ENCODE peak calls at places on chromosomes 12 and 14, in six cellular contexts. B, F, Q, A, L and M are unnamed samples.

GRCh38 chr12:45131506-45131905 is 80.6 kb upstream of the DBX2 start:
- DNase-seq in L (no peak), Q (no peak), F (no peak), A (no peak), B (no peak), M (no peak)

GRCh38 chr14:36690301-36691020 is 28.8 kb downstream of the PAX9 start:
- DNase-seq in B (no peak), L (no peak), F (no peak), A (no peak), Q (peak; percentile 18), M (peak; percentile 54)

GRCh38 chr12:53735-54095 is 12.9 kb upstream of the IQSEC3 start:
- DNase-seq in B (no peak), F (no peak), Q (no peak), L (no peak), A (no peak), M (no peak)

GRCh38 chr12:108724054-108724889 is 7.0 kb downstream of the CORO1C start:
- DNase-seq in L (peak; percentile 55), F (no peak), B (no peak), Q (peak; percentile 83), A (no peak), M (no peak)

GRCh38 chr14:64303471-64303917 is 9.3 kb upstream of the ESR2 start:
- DNase-seq in A (no peak), B (peak; percentile 75), Q (peak; percentile 75), L (peak; percentile 71), F (no peak), M (peak; percentile 69)

GRCh38 chr12:69527506-69528272 is 57.5 kb downstream of the FRS2 start:
- DNase-seq in A (no peak), F (no peak), B (no peak), Q (peak; percentile 84), L (peak; percentile 87), M (no peak)

GRCh38 chr12:1779783-1780182 is 40.6 kb upstream of the LRTM2 start:
- DNase-seq in Q (peak; percentile 90), A (no peak), L (peak; percentile 88), B (no peak), F (no peak), M (no peak)

GRCh38 chr14:52304248-52304904 is 9.7 kb upstream of the PTGER2 start:
- DNase-seq in B (no peak), Q (no peak), A (no peak), F (no peak), L (no peak), M (no peak)

GRCh38 chr12:57514720-57515467 is 5.4 kb downstream of the DDIT3 start:
- DNase-seq in A (no peak), F (no peak), L (no peak), B (no peak), Q (no peak), M (peak; percentile 66)

GRCh38 chr12:89353823-89354629 is 1.7 kb upstream of the DUSP6 start:
- DNase-seq in L (peak; percentile 70), B (peak; percentile 73), F (peak; percentile 86), A (peak; percentile 58), Q (peak; percentile 82), M (no peak)

GRCh38 chr12:121218588-121219352 is 8.8 kb downstream of the P2RX4 start:
- DNase-seq in Q (no peak), L (no peak), B (no peak), F (peak; percentile 81), A (no peak), M (no peak)

GRCh38 chr12:119181944-119182343 is 3.2 kb downstream of the HSPB8 start:
- DNase-seq in F (no peak), Q (no peak), A (no peak), L (no peak), B (no peak), M (no peak)

GRCh38 chr14:55127491-55127951 is 1.5 kb upstream of the LGALS3 start:
- DNase-seq in Q (peak; percentile 82), A (no peak), L (no peak), B (no peak), F (no peak), M (no peak)

GRCh38 chr12:122665759-122666158 is 37.4 kb downstream of the HCAR2 start:
- DNase-seq in L (no peak), F (no peak), A (no peak), B (no peak), Q (no peak), M (no peak)

GRCh38 chr12:87425942-87426554 is 603.2 kb downstream of the C12orf50 start:
- DNase-seq in Q (peak; percentile 55), F (no peak), B (no peak), A (no peak), L (peak; percentile 8), M (no peak)

GRCh38 chr12:53999596-54000104 is 311 bp upstream of the HOXC9 start:
- DNase-seq in A (no peak), Q (peak; percentile 32), L (peak; percentile 78), B (no peak), F (no peak), M (no peak)

GRCh38 chr12:50505945-50506344 is 1.2 kb downstream of the DIP2B start:
- DNase-seq in B (peak; percentile 34), F (peak; percentile 23), Q (peak; percentile 13), L (peak; percentile 14), A (no peak), M (no peak)

GRCh38 chr12:123902821-123903220 is 69.8 kb downstream of the CCDC92 start:
- DNase-seq in Q (no peak), A (no peak), F (no peak), L (no peak), B (no peak), M (no peak)

GRCh38 chr12:123899368-123899767 is 73.3 kb downstream of the CCDC92 start:
- DNase-seq in B (no peak), L (no peak), F (no peak), Q (no peak), A (no peak), M (no peak)

GRCh38 chr12:123898673-123899072 is 74.0 kb downstream of the CCDC92 start:
- DNase-seq in B (no peak), A (no peak), F (no peak), L (no peak), Q (no peak), M (no peak)

GRCh38 chr12:123903301-123904065 is 69.1 kb downstream of the CCDC92 start:
- DNase-seq in L (no peak), Q (no peak), A (no peak), F (no peak), B (no peak), M (no peak)

DNA sequence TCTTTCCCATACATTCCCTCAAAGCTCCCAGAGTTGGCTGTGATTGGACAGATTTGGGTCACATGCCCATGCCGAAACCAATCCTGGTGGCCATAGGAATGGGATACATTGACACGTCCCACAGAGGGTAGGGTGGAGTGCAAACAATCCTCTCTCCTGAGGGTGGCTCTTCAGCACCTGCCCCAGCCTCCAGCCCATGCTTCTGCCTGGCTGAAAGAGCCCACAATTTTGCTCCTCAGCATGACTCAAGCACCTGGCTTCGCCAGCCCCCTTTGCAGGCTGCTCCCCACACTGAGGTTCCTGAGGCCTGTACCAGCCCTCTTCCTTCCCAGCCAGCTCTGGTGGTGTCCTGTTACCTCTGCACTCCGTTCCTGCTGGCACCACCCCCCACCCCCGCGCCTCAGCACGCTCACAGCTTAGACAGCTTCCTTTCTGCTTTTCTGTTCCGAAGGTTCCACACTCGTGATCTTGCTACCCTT is 71.7 kb downstream of the CCDC92 start:
- DNase-seq in A (no peak), B (no peak), F (no peak), L (peak; percentile 5), Q (no peak), M (no peak)
- TF ChIP-seq CTCF in A (no peak), B (no peak), F (no peak), L (no peak), Q (no peak), M (no peak)

GRCh38 chr14:91310620-91311283 is 66.2 kb upstream of the GPR68 start:
- DNase-seq in L (no peak), Q (no peak), F (no peak), A (no peak), B (no peak), M (no peak)

GRCh38 chr14:91313852-91314251 is 69.3 kb upstream of the GPR68 start:
- DNase-seq in Q (no peak), L (no peak), B (no peak), A (no peak), F (no peak), M (no peak)

GRCh38 chr14:91313154-91313850 is 68.8 kb upstream of the GPR68 start:
- DNase-seq in L (no peak), Q (no peak), B (no peak), A (no peak), F (no peak), M (no peak)

GRCh38 chr14:91309756-91310280 is 65.3 kb upstream of the GPR68 start:
- DNase-seq in B (no peak), L (no peak), Q (no peak), F (no peak), A (no peak), M (no peak)

GRCh38 chr14:91311284-91311662 is 66.8 kb upstream of the GPR68 start:
- DNase-seq in L (no peak), B (no peak), Q (no peak), A (no peak), F (no peak), M (no peak)
- TF ChIP-seq CTCF in L (no peak), B (no peak), Q (no peak), A (no peak), F (no peak), M (no peak)

GRCh38 chr12:71303199-71303598 is 136.4 kb upstream of the LGR5 start:
- DNase-seq in F (no peak), Q (peak; percentile 57), L (peak; percentile 19), B (no peak), A (no peak), M (no peak)
- TF ChIP-seq CTCF in F (no peak), Q (no peak), L (no peak), B (no peak), A (no peak), M (no peak)

GRCh38 chr14:24439257-24439656 is 3.3 kb downstream of the SDR39U1 start:
- DNase-seq in F (no peak), B (peak; percentile 4), A (no peak), Q (no peak), L (no peak), M (no peak)
- TF ChIP-seq CTCF in F (no peak), B (no peak), A (no peak), Q (no peak), L (no peak), M (no peak)

GRCh38 chr14:76564471-76565119 is 188.7 kb downstream of the ESRRB start:
- DNase-seq in A (no peak), B (no peak), Q (no peak), L (no peak), F (no peak), M (no peak)
- TF ChIP-seq CTCF in A (no peak), B (no peak), Q (no peak), L (no peak), F (no peak), M (peak; percentile 16)

GRCh38 chr12:131827961-131828534 is at the start of gene MMP17:
- DNase-seq in A (peak; percentile 69), B (peak; percentile 82), F (no peak), L (peak; percentile 47), Q (peak; percentile 56), M (no peak)
- TF ChIP-seq CTCF in A (no peak), B (peak; percentile 70), F (no peak), L (peak; percentile 6), Q (no peak), M (peak; percentile 13)